ENCODE peak calls at places on chromosome X, in eight cellular contexts. U, G, A, N, D, E, Q and V are unnamed samples.

GRCh38 chrX:141278306-141278705 is 36.0 kb upstream of the SPANXC start:
- DNase-seq in Q (no peak), E (no peak), D (no peak), N (no peak), G (no peak), U (peak; percentile 15), A (peak; percentile 16), V (peak; percentile 30)

GRCh38 chrX:124938715-124939114 is 381.0 kb upstream of the TEX13C start:
- DNase-seq in N (no peak), D (no peak), U (no peak), A (no peak), E (no peak), Q (no peak), G (no peak), V (no peak)

GRCh38 chrX:26845051-26845450 is 618.1 kb downstream of the PPP4R3C start:
- DNase-seq in U (peak; percentile 85), N (no peak), E (no peak), G (no peak), A (no peak), Q (no peak), D (no peak), V (no peak)

GRCh38 chrX:120274958-120275357 is 24.3 kb downstream of the ZBTB33 start:
- DNase-seq in E (no peak), A (no peak), Q (no peak), N (no peak), U (no peak), D (no peak), G (no peak), V (no peak)

GRCh38 chrX:129523076-129524055 is at the start of gene SMARCA1:
- DNase-seq in Q (peak; percentile 50), G (no peak), U (peak; percentile 56), N (no peak), E (no peak), A (peak; percentile 27), D (peak; percentile 54), V (peak; percentile 90)

GRCh38 chrX:19674041-19674769 is 158.9 kb upstream of the MAP3K15 start:
- DNase-seq in D (no peak), E (no peak), Q (no peak), N (no peak), U (no peak), A (no peak), G (no peak), V (no peak)

GRCh38 chrX:3990569-3990968 is 277.1 kb upstream of the PRKX start:
- DNase-seq in A (no peak), U (no peak), Q (no peak), D (no peak), G (no peak), E (no peak), N (no peak), V (peak; percentile 37)

GRCh38 chrX:22249371-22249770 is 23.3 kb upstream of the CBLL2 start:
- DNase-seq in G (no peak), D (no peak), N (no peak), U (no peak), Q (no peak), E (no peak), A (no peak), V (no peak)

GRCh38 chrX:68146054-68146453 is 287.2 kb downstream of the OPHN1 start:
- DNase-seq in G (no peak), Q (no peak), D (no peak), U (peak; percentile 59), N (peak; percentile 27), A (no peak), E (no peak), V (peak; percentile 27)

GRCh38 chrX:11899091-11899490 is 141.1 kb downstream of the MSL3 start:
- DNase-seq in U (peak; percentile 64), E (no peak), G (no peak), Q (no peak), D (peak; percentile 0), A (no peak), N (no peak), V (no peak)

GRCh38 chrX:63581906-63582305 is 203.1 kb downstream of the ARHGEF9 start:
- DNase-seq in A (no peak), Q (no peak), G (no peak), U (no peak), N (no peak), D (no peak), E (no peak), V (no peak)

GRCh38 chrX:18676470-18676869 is 4.6 kb upstream of the RS1 start:
- DNase-seq in U (no peak), G (no peak), A (peak; percentile 19), Q (no peak), N (no peak), E (no peak), D (no peak), V (peak; percentile 47)